ENCODE peak calls at places on chromosome 13, in six cellular contexts. P is IMR-90, K is astrocyte, A is SK-N-SH, E is fibroblast of lung, W is Karpas-422. X is an unnamed sample.

GRCh38 chr13:97499181-97499580 is 65.2 kb downstream of the RAP2A start:
- DNase-seq in E (no peak), P (peak), W (no peak), K (no peak), A (no peak), X (no peak)

GRCh38 chr13:73200432-73200831 is 141.6 kb downstream of the KLF5 start:
- DNase-seq in E (peak), W (no peak), K (peak), P (peak), A (no peak), X (peak)

GRCh38 chr13:92103673-92104296 is 705.4 kb downstream of the GPC5 start:
- DNase-seq in P (peak), E (peak), W (no peak), A (no peak), K (peak), X (no peak)

GRCh38 chr13:84200971-84201370 is 318.7 kb upstream of the SLITRK1 start:
- DNase-seq in K (no peak), P (no peak), E (no peak), A (no peak), W (no peak), X (no peak)

GRCh38 chr13:62625214-62625613 is 1209.6 kb upstream of the PCDH20 start:
- DNase-seq in K (no peak), E (no peak), A (no peak), P (no peak), W (no peak), X (no peak)

GRCh38 chr13:75101997-75102720 is 379.8 kb downstream of the TBC1D4 start:
- DNase-seq in K (peak), E (peak), W (no peak), P (peak), A (no peak), X (peak)

GRCh38 chr13:29537736-29538624 is 57.5 kb downstream of the SLC7A1 start:
- DNase-seq in W (no peak), A (no peak), K (no peak), P (no peak), E (no peak), X (peak)

GRCh38 chr13:100941377-100941776 is 266.8 kb upstream of the TMTC4 start:
- DNase-seq in E (no peak), K (no peak), P (no peak), W (no peak), A (no peak), X (no peak)

GRCh38 chr13:103200118-103200885 is 134.1 kb upstream of the SLC10A2 start:
- DNase-seq in K (no peak), A (no peak), P (no peak), E (no peak), W (no peak), X (no peak)

GRCh38 chr13:32645854-32646253 is 59.6 kb downstream of the PDS5B start:
- DNase-seq in K (no peak), P (no peak), E (no peak), W (no peak), A (no peak), X (no peak)

GRCh38 chr13:113622791-113623490 is 35.1 kb downstream of the ATP4B start:
- DNase-seq in W (no peak), A (no peak), P (no peak), E (no peak), K (no peak), X (peak)

GRCh38 chr13:21225082-21225481 is 48.6 kb downstream of the MRPL57 start:
- DNase-seq in P (no peak), A (no peak), W (no peak), K (no peak), E (no peak), X (no peak)

GRCh38 chr13:21675095-21676007 is 4.5 kb downstream of the FGF9 start:
- DNase-seq in K (no peak), E (no peak), W (peak), A (peak), P (no peak), X (peak)

GRCh38 chr13:49351871-49352270 is 92.0 kb downstream of the CAB39L start:
- DNase-seq in W (no peak), K (peak), P (peak), E (no peak), A (no peak), X (no peak)

GRCh38 chr13:113110852-113111315 is 5.3 kb downstream of the F7 start:
- DNase-seq in W (no peak), P (no peak), E (no peak), K (no peak), A (peak), X (no peak)

GRCh38 chr13:68888832-68889231 is 1218.8 kb upstream of the ATXN8OS start:
- DNase-seq in W (no peak), A (no peak), E (no peak), K (no peak), P (no peak), X (no peak)

GRCh38 chr13:29718694-29719093 is 123.2 kb upstream of the SLC7A1 start:
- DNase-seq in A (no peak), W (no peak), E (no peak), K (no peak), P (no peak), X (peak)

GRCh38 chr13:98039964-98040363 is 86.5 kb downstream of the IPO5 start:
- DNase-seq in W (no peak), K (no peak), P (no peak), A (no peak), E (no peak), X (no peak)

DNA sequence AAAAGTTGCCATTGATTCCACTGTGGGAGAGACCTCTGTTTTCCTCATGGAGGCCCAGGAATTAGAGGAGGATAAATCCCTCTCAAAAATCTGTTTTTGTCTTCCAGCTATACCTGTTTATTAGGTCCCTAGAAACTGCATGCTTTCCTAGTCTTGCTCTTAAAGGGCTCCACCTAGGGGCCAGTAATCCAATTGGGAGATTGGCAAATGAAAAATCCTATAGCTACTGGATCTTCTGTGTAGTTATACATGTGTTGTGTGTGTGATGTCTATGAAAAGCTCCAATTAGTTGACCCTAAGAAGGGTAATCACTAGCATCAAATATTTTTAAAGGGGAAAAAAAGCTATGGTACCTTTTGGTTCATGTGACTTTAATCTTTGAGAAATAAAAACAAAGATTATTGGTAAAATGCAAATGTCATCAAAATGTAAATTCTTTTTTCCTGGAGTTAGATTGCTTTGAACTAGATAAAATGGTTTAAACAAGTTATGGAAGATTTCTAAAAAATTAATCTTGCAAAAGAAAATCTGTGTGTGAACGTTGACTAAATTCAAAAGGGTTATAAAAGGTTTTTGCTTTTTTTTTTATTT is 63.4 kb upstream of the C1QTNF9B start:
- DNase-seq in W (peak), P (peak), E (peak), K (no peak), A (no peak), X (peak)
- H3K27ac ChIP-seq in W (no peak), P (no peak), E (no peak), K (no peak), A (no peak), X (no peak)

GRCh38 chr13:31014461-31014860 is 82.0 kb downstream of the TEX26 start:
- DNase-seq in E (no peak), K (no peak), P (no peak), A (no peak), W (no peak), X (no peak)
- H2AFZ ChIP-seq in E (no peak), K (no peak), P (no peak), A (no peak), W (no peak), X (no peak)

DNA sequence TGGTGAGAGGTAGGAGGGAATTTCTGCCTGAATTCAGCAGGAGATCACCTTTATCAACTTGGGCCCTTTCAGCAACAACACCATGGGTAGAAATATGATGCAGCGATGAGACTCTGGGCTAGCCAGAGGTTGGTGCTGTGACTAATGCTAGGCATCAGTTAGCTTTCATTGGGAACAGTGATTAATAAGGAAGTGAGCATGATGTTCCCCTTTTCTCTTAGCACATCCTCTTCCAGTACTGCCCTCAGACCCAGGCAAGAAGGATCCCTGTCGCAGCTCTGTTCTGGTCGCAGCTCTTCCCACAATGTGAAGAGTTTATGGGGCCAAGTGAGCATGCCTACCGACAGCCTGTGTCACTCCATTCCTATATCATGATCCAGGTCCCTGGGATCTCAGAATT is 100.5 kb downstream of the FLT1 start:
- DNase-seq in P (peak), K (no peak), A (no peak), E (no peak), W (no peak), X (peak)
- H3K27ac ChIP-seq in P (no peak), K (no peak), A (no peak), E (no peak), W (no peak), X (no peak)

DNA sequence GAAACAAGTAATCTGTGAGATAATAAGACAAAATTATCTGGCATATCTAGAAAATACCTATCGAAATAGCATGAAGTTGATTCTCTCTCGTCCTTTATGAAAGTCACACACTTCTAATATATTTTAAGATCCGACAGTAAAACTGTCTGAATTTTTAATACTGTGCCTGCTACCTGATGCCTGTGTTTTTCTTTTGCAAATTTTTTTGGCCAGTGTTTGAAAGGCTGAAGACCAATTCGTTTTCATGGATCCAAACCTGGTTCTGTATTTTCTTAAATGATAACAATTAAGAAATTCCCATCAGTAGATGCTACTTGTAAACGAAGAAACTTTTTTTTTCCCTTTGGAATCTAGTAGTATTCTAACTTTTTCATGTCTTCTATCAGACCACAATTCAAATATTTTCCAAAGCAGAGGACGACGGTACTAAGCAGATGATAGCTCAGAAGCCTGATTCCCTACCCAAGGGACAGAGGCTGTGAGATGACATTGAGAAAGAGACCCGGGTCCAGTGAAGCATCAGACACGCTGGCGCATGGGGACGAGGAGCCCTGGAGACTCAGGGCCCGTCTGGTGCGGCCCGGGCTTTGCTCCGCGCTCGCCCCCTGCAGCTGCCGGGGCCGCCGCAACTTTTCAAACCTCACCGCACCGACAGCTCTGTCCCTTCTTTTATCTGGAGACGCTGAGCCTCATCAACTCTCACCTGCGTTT is 49.5 kb upstream of the PABPC3 start:
- DNase-seq in E (no peak), W (no peak), K (no peak), A (peak), P (no peak), X (peak)
- H2AFZ ChIP-seq in E (no peak), W (no peak), K (peak), A (peak), P (peak), X (peak)